ENCODE peak calls at places on chromosomes 16 and 17, in ten cellular contexts. Y, M, O, W, N, I, E, X, A and P are unnamed samples.

GRCh38 chr17:49881054-49881402 is 33.2 kb upstream of the TAC4 start:
- DNase-seq in Y (no peak), M (no peak), O (no peak), W (no peak), N (no peak), I (no peak), E (no peak), X (no peak), A (no peak), P (no peak)

GRCh38 chr17:45970659-45971058 is 28.4 kb upstream of the STH start:
- DNase-seq in Y (no peak), M (no peak), O (no peak), W (no peak), N (no peak), I (no peak), E (no peak), X (no peak), A (no peak), P (no peak)

GRCh38 chr17:6478486-6478885 is 34.2 kb downstream of the PIMREG start:
- DNase-seq in Y (no peak), M (no peak), O (no peak), W (no peak), N (no peak), I (no peak), E (no peak), X (no peak), A (no peak), P (no peak)

GRCh38 chr17:78623541-78623940 is 46.3 kb upstream of the DNAH17 start:
- DNase-seq in Y (no peak), M (no peak), O (no peak), W (no peak), N (no peak), I (no peak), E (no peak), X (no peak), A (no peak), P (no peak)

GRCh38 chr17:40373324-40373723 is 8.8 kb upstream of the GJD3 start:
- DNase-seq in Y (peak), M (peak), O (no peak), W (no peak), N (no peak), I (no peak), E (no peak), X (peak), A (no peak), P (no peak)

GRCh38 chr17:66167189-66167815 is 24.6 kb downstream of the CEP112 start:
- DNase-seq in Y (no peak), M (no peak), O (no peak), W (no peak), N (no peak), I (no peak), E (no peak), X (no peak), A (no peak), P (no peak)

GRCh38 chr17:76953926-76954325 is 85.7 kb downstream of the MGAT5B start:
- DNase-seq in Y (no peak), M (no peak), O (no peak), W (no peak), N (no peak), I (no peak), E (no peak), X (peak), A (no peak), P (no peak)

GRCh38 chr17:82077617-82078358 is 12.2 kb upstream of the DUS1L start:
- DNase-seq in Y (no peak), M (no peak), O (no peak), W (no peak), N (no peak), I (no peak), E (no peak), X (no peak), A (no peak), P (no peak)

GRCh38 chr16:90008708-90009145 is 10.5 kb downstream of the DBNDD1 start:
- DNase-seq in Y (peak), M (no peak), O (no peak), W (no peak), N (no peak), I (peak), E (peak), X (no peak), A (no peak), P (no peak)

GRCh38 chr16:82041542-82041941 is 6.5 kb downstream of the HSD17B2 start:
- DNase-seq in Y (no peak), M (no peak), O (no peak), W (no peak), N (no peak), I (no peak), E (no peak), X (no peak), A (no peak), P (no peak)

GRCh38 chr16:12881771-12882170 is 19.6 kb upstream of the SHISA9 start:
- DNase-seq in Y (no peak), M (no peak), O (no peak), W (no peak), N (no peak), I (no peak), E (no peak), X (no peak), A (no peak), P (no peak)

GRCh38 chr16:47043200-47043599 is 69.7 kb upstream of the DNAJA2 start:
- DNase-seq in Y (no peak), M (no peak), O (no peak), W (no peak), N (no peak), I (no peak), E (no peak), X (no peak), A (no peak), P (no peak)

GRCh38 chr16:67563708-67564468 is 1.6 kb downstream of the CTCF start:
- DNase-seq in Y (peak), M (peak), O (no peak), W (peak), N (peak), I (no peak), E (no peak), X (peak), A (peak), P (no peak)

GRCh38 chr17:77419095-77419494 is 278.3 kb downstream of the SEC14L1 start:
- DNase-seq in Y (no peak), M (no peak), O (no peak), W (no peak), N (no peak), I (no peak), E (no peak), X (no peak), A (no peak), P (no peak)

GRCh38 chr17:76405607-76405966 is 21.2 kb downstream of the SPHK1 start:
- DNase-seq in Y (no peak), M (no peak), O (no peak), W (no peak), N (no peak), I (no peak), E (no peak), X (no peak), A (no peak), P (no peak)

GRCh38 chr17:39123627-39124026 is 27.8 kb downstream of the PLXDC1 start:
- DNase-seq in Y (no peak), M (no peak), O (no peak), W (no peak), N (no peak), I (no peak), E (no peak), X (no peak), A (no peak), P (no peak)

GRCh38 chr16:30956601-30957455 is 726 bp upstream of the SETD1A start:
- DNase-seq in Y (peak), M (peak), O (peak), W (peak), N (peak), I (peak), E (peak), X (peak), A (peak), P (peak)

GRCh38 chr16:4976611-4977145 is 18.5 kb downstream of the SEC14L5 start:
- DNase-seq in Y (no peak), M (no peak), O (no peak), W (no peak), N (peak), I (no peak), E (no peak), X (no peak), A (no peak), P (no peak)

GRCh38 chr16:89690392-89690901 is 4.0 kb downstream of the CDK10 start:
- DNase-seq in Y (no peak), M (no peak), O (no peak), W (no peak), N (no peak), I (no peak), E (no peak), X (no peak), A (no peak), P (no peak)

GRCh38 chr16:15059324-15059723 is 3.5 kb upstream of the NTAN1 start:
- DNase-seq in Y (no peak), M (no peak), O (no peak), W (no peak), N (no peak), I (no peak), E (no peak), X (no peak), A (no peak), P (no peak)